ENCODE peak calls at places on chromosomes 6 and 20, in ten cellular contexts. I is uterus, G is A549, Y is IMR-90, E is H1, Q is H54, L is GM12878, X is GM12891, T is K562, W is heart left ventricle. N is an unnamed sample.
A peak's percentile ranks its signal among the peaks of the same experiment; 100 is the strongest.

GRCh38 chr6:41557305-41557704 is 11.1 kb downstream of the FOXP4 start:
- DNase-seq in L (no peak), X (no peak), G (no peak), E (no peak), T (no peak), W (no peak), I (no peak), Y (no peak), Q (no peak), N (no peak)

GRCh38 chr20:63580796-63581461 is 6.9 kb upstream of the HELZ2 start:
- DNase-seq in W (no peak), Y (peak; percentile 54), Q (no peak), E (no peak), L (no peak), I (peak; percentile 19), T (peak; percentile 56), G (peak; percentile 42), X (peak; percentile 78), N (no peak)

GRCh38 chr6:145798530-145798929 is 16.1 kb downstream of the FBXO30 start:
- DNase-seq in I (no peak), X (no peak), G (no peak), T (no peak), W (no peak), Q (no peak), Y (peak; percentile 62), L (no peak), E (no peak), N (no peak)

GRCh38 chr6:131789219-131789618 is 18.6 kb upstream of the ENPP1 start:
- DNase-seq in T (no peak), Y (peak; percentile 23), W (no peak), X (no peak), I (no peak), Q (no peak), E (no peak), G (no peak), L (no peak), N (no peak)

GRCh38 chr6:136087986-136088385 is 162.1 kb downstream of the MTFR2 start:
- DNase-seq in E (no peak), L (no peak), Y (peak; percentile 82), T (no peak), G (no peak), X (no peak), W (peak; percentile 19), Q (no peak), I (no peak), N (no peak)

GRCh38 chr6:12804967-12805645 is 88.5 kb downstream of the PHACTR1 start:
- DNase-seq in G (no peak), X (no peak), L (no peak), T (no peak), I (no peak), E (no peak), W (no peak), Q (peak; percentile 6), Y (no peak), N (no peak)

GRCh38 chr6:101429291-101429690 is 35.8 kb downstream of the GRIK2 start:
- DNase-seq in T (no peak), L (no peak), G (no peak), X (no peak), W (no peak), Y (peak; percentile 49), I (no peak), Q (no peak), E (no peak), N (no peak)

GRCh38 chr6:144104898-144105487 is 9.6 kb upstream of the SF3B5 start:
- DNase-seq in Y (peak; percentile 79), X (no peak), W (peak; percentile 36), E (no peak), T (peak; percentile 45), L (peak; percentile 53), G (peak; percentile 44), Q (peak; percentile 13), I (no peak), N (no peak)

GRCh38 chr6:5215799-5216198 is 45.0 kb downstream of the LYRM4 start:
- DNase-seq in E (no peak), Q (no peak), Y (no peak), I (no peak), X (no peak), L (no peak), T (no peak), W (no peak), G (no peak), N (no peak)

GRCh38 chr6:100366419-100366818 is 98.3 kb downstream of the SIM1 start:
- DNase-seq in X (no peak), Q (no peak), G (no peak), W (no peak), T (no peak), I (no peak), Y (peak; percentile 87), E (no peak), L (no peak), N (no peak)

GRCh38 chr6:43302126-43302525 is 4.1 kb downstream of the SLC22A7 start:
- DNase-seq in Y (no peak), L (no peak), G (no peak), T (no peak), X (no peak), W (no peak), Q (no peak), I (no peak), E (no peak), N (no peak)

GRCh38 chr20:48295966-48296421 is 510.7 kb upstream of the SULF2 start:
- DNase-seq in Y (peak; percentile 76), E (no peak), X (no peak), I (peak; percentile 22), G (no peak), T (no peak), L (no peak), Q (no peak), W (no peak), N (no peak)

GRCh38 chr6:126039284-126039683 is 52.9 kb downstream of the TRMT11 start:
- DNase-seq in E (no peak), W (no peak), T (no peak), L (no peak), G (no peak), I (no peak), X (no peak), Y (peak; percentile 49), Q (no peak), N (no peak)

GRCh38 chr6:81696505-81696904 is 56.0 kb downstream of the TENT5A start:
- DNase-seq in E (no peak), Y (peak; percentile 33), X (no peak), Q (no peak), I (no peak), W (no peak), G (no peak), T (no peak), L (no peak), N (no peak)

GRCh38 chr20:45812157-45813005 is at the start of gene UBE2C:
- DNase-seq in W (peak; percentile 98), Y (peak; percentile 100), Q (peak; percentile 93), L (peak; percentile 98), G (peak; percentile 99), X (peak; percentile 97), T (no peak), E (peak; percentile 96), I (peak; percentile 97), N (peak; percentile 99)
- TF ChIP-seq POLR2A in W (no peak), Y (peak; percentile 56), Q (peak; percentile 54), L (peak; percentile 88), G (peak; percentile 32), X (peak; percentile 66), T (no peak), E (peak; percentile 47), I (no peak), N (no peak)

GRCh38 chr6:92216717-92217116 is 1202.6 kb downstream of the EPHA7 start:
- DNase-seq in Y (no peak), X (no peak), W (no peak), Q (no peak), L (no peak), T (no peak), E (no peak), I (no peak), G (no peak), N (no peak)
- TF ChIP-seq POLR2A in Y (no peak), X (no peak), W (no peak), Q (no peak), L (no peak), T (no peak), E (no peak), I (no peak), G (no peak), N (no peak)

GRCh38 chr20:36861625-36861874 is 14.4 kb upstream of the TLDC2 start:
- DNase-seq in I (no peak), L (no peak), Y (no peak), G (no peak), W (peak; percentile 53), Q (no peak), X (no peak), E (no peak), T (no peak), N (no peak)

GRCh38 chr20:36865076-36865860 is 10.7 kb upstream of the TLDC2 start:
- DNase-seq in X (no peak), I (no peak), G (no peak), T (no peak), E (no peak), W (no peak), Y (no peak), Q (no peak), L (no peak), N (no peak)

GRCh38 chr20:36861875-36862801 is 13.8 kb upstream of the TLDC2 start:
- DNase-seq in W (peak; percentile 91), Y (peak; percentile 83), Q (peak; percentile 96), L (no peak), X (no peak), I (peak; percentile 90), E (peak; percentile 61), G (peak; percentile 96), T (peak; percentile 72), N (peak; percentile 95)

GRCh38 chr20:36860811-36861624 is 14.9 kb upstream of the TLDC2 start:
- DNase-seq in G (no peak), W (no peak), X (no peak), I (no peak), Q (no peak), E (no peak), T (no peak), Y (no peak), L (no peak), N (no peak)

GRCh38 chr20:36862857-36863668 is 12.9 kb upstream of the TLDC2 start:
- DNase-seq in L (no peak), G (no peak), I (no peak), X (no peak), T (no peak), Y (no peak), Q (no peak), E (peak; percentile 64), W (no peak), N (no peak)
- TF ChIP-seq POLR2A in L (peak; percentile 32), G (peak; percentile 54), I (peak; percentile 46), X (no peak), T (no peak), Y (no peak), Q (peak; percentile 76), E (no peak), W (no peak), N (no peak)

DNA sequence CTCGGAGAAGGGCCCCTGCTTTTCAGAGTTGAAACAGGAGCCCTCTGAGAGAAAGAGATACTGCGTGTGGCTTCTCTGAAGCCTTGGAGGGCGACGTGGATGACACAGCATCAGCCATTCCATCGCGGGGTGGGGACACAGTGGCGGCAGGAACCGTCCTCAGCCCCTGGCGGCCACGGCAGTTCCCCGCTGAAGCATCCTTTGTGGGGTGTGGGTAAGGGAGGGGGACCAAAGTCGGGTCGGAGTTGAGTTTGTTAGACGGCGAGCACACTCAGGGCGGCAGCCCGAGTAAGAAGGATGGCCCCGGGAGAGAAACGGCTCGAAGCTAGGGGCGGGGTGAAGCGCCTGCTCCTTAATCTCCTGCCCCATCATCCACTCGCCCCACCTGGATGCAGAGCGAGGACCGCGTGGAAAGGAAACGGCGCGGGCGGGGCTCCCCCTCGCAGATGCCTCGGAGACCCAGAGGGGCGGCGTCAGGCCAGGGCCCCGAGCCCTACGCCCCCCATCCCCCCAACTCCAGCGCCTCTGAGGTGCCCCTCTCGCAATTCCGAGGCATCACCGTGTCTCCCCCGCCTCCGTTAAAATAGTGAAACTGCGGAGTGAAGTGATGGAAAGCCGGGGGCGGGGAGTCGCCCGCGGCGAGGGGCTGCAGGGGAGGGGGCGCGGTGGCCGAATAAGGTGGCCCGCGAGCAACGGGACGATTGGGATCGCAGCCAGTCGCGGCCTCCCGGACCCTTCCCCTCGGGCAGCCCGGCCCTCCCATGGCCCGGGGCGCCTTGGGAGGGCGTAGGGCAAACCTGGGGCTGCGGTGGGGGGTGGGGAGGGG is 796 bp upstream of the RREB1 start:
- DNase-seq in Y (peak; percentile 16), G (peak; percentile 45), T (peak; percentile 87), W (peak; percentile 36), I (peak; percentile 60), E (peak; percentile 70), X (peak; percentile 53), Q (no peak), L (no peak), N (no peak)
- TF ChIP-seq POLR2A in Y (no peak), G (peak; percentile 8), T (peak; percentile 73), W (no peak), I (no peak), E (peak; percentile 20), X (no peak), Q (no peak), L (peak; percentile 70), N (no peak)